ENCODE peak calls at places on chromosomes 4 and X, in six cellular contexts. One of them, this sample, is unnamed.

GRCh38 chr4:113499696-113500095 is 261.8 kb downstream of the CAMK2D start:
- DNase-seq in uterus: no peak
- DNase-seq in IMR-90: peak
- DNase-seq in GM12891: no peak
- DNase-seq in upper lobe of left lung: no peak
- DNase-seq in ovary: no peak
- DNase-seq in this sample: no peak

GRCh38 chr4:169774466-169775445 is 17.0 kb upstream of the HPF1 start:
- DNase-seq in uterus: no peak
- DNase-seq in IMR-90: no peak
- DNase-seq in GM12891: no peak
- DNase-seq in upper lobe of left lung: no peak
- DNase-seq in ovary: peak
- DNase-seq in this sample: peak

GRCh38 chr4:99949999-99950912 is at the start of gene H2AZ1:
- DNase-seq in uterus: peak
- DNase-seq in IMR-90: peak
- DNase-seq in GM12891: peak
- DNase-seq in upper lobe of left lung: peak
- DNase-seq in ovary: peak
- DNase-seq in this sample: peak

GRCh38 chrX:68084765-68085164 is 348.5 kb downstream of the OPHN1 start:
- DNase-seq in uterus: peak
- DNase-seq in IMR-90: peak
- DNase-seq in GM12891: no peak
- DNase-seq in upper lobe of left lung: no peak
- DNase-seq in ovary: no peak
- DNase-seq in this sample: no peak

GRCh38 chrX:20067709-20068315 is 48.9 kb downstream of the MAP7D2 start:
- DNase-seq in uterus: peak
- DNase-seq in IMR-90: peak
- DNase-seq in GM12891: no peak
- DNase-seq in upper lobe of left lung: peak
- DNase-seq in ovary: peak
- DNase-seq in this sample: no peak

GRCh38 chrX:133246921-133247320 is 28.8 kb upstream of the TFDP3 start:
- DNase-seq in uterus: no peak
- DNase-seq in IMR-90: no peak
- DNase-seq in GM12891: no peak
- DNase-seq in upper lobe of left lung: no peak
- DNase-seq in ovary: no peak
- DNase-seq in this sample: no peak

GRCh38 chr4:112321768-112322684 is 24.9 kb downstream of the ALPK1 start:
- DNase-seq in uterus: peak
- DNase-seq in IMR-90: peak
- DNase-seq in GM12891: no peak
- DNase-seq in upper lobe of left lung: peak
- DNase-seq in ovary: peak
- DNase-seq in this sample: peak

GRCh38 chrX:32483534-32484136 is 727.7 kb downstream of the DMD start:
- DNase-seq in uterus: no peak
- DNase-seq in IMR-90: no peak
- DNase-seq in GM12891: no peak
- DNase-seq in upper lobe of left lung: no peak
- DNase-seq in ovary: no peak
- DNase-seq in this sample: no peak

GRCh38 chr4:135098061-135098460 is 896.5 kb upstream of the PABPC4L start:
- DNase-seq in uterus: no peak
- DNase-seq in IMR-90: no peak
- DNase-seq in GM12891: no peak
- DNase-seq in upper lobe of left lung: no peak
- DNase-seq in ovary: no peak
- DNase-seq in this sample: no peak

GRCh38 chr4:108527729-108528128 is 92.6 kb upstream of the RPL34 start:
- DNase-seq in uterus: no peak
- DNase-seq in IMR-90: no peak
- DNase-seq in GM12891: no peak
- DNase-seq in upper lobe of left lung: no peak
- DNase-seq in ovary: no peak
- DNase-seq in this sample: no peak

GRCh38 chr4:26648260-26648659 is 64.4 kb downstream of the TBC1D19 start:
- DNase-seq in uterus: no peak
- DNase-seq in IMR-90: no peak
- DNase-seq in GM12891: no peak
- DNase-seq in upper lobe of left lung: no peak
- DNase-seq in ovary: no peak
- DNase-seq in this sample: no peak

GRCh38 chr4:159946983-159947645 is 844.2 kb downstream of the RAPGEF2 start:
- DNase-seq in uterus: no peak
- DNase-seq in IMR-90: peak
- DNase-seq in GM12891: no peak
- DNase-seq in upper lobe of left lung: no peak
- DNase-seq in ovary: no peak
- DNase-seq in this sample: peak

GRCh38 chrX:11509786-11510185 is 155.9 kb downstream of the ARHGAP6 start:
- DNase-seq in uterus: no peak
- DNase-seq in IMR-90: peak
- DNase-seq in GM12891: no peak
- DNase-seq in upper lobe of left lung: no peak
- DNase-seq in ovary: no peak
- DNase-seq in this sample: no peak

GRCh38 chr4:128427832-128428366 is 140.3 kb upstream of the PGRMC2 start:
- DNase-seq in uterus: no peak
- DNase-seq in IMR-90: peak
- DNase-seq in GM12891: no peak
- DNase-seq in upper lobe of left lung: peak
- DNase-seq in ovary: no peak
- DNase-seq in this sample: peak

GRCh38 chrX:104742345-104742744 is 176.3 kb downstream of the IL1RAPL2 start:
- DNase-seq in uterus: no peak
- DNase-seq in IMR-90: no peak
- DNase-seq in GM12891: no peak
- DNase-seq in upper lobe of left lung: no peak
- DNase-seq in ovary: no peak
- DNase-seq in this sample: no peak

GRCh38 chr4:174136013-174136412 is 147.5 kb downstream of the FBXO8 start:
- DNase-seq in uterus: peak
- DNase-seq in IMR-90: no peak
- DNase-seq in GM12891: no peak
- DNase-seq in upper lobe of left lung: no peak
- DNase-seq in ovary: no peak
- DNase-seq in this sample: no peak

GRCh38 chrX:153460826-153461225 is 9.6 kb downstream of the HAUS7 start:
- DNase-seq in uterus: peak
- DNase-seq in IMR-90: peak
- DNase-seq in GM12891: peak
- DNase-seq in upper lobe of left lung: no peak
- DNase-seq in ovary: peak
- DNase-seq in this sample: peak

GRCh38 chr4:90084967-90085295 is 42.3 kb upstream of the CCSER1 start:
- DNase-seq in uterus: no peak
- DNase-seq in IMR-90: no peak
- DNase-seq in GM12891: no peak
- DNase-seq in upper lobe of left lung: no peak
- DNase-seq in ovary: no peak
- DNase-seq in this sample: no peak

DNA sequence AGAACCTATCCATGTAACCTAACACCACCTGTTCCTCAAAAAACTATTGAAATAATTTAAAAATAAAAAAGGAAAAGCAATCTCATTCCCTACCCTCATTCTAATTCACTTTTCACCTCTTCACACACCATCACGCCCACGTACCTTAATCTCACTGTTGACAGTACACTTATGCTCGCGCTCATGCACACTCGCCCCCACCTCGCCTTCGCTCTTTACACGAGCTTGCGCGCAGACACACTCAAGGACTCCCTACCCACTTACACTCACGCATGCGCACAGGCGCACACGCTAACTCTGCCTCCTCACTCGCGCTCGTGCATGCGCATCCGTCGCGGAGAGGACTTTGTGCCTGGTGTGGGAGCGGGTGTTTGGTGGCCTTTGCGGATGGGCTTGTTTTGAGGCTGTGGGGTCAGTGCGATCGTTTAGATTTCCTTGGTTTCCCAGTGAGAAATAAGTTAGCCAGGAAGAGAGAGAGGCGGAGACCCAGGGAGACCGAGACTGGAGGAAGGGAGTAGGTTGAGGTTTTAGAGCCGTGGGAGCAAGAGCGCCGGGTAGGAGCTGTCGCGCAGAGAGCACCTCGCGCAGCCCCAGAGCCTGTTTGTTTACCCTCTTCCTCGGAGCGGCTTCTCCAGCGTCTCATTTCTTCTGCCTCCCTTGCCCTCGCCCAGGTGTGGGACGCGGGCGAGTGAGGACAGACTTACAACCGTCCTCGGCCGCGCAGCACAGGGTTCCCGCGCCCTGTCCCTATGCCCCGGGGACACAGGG is 8.1 kb upstream of the GSX2 start:
- DNase-seq in uterus: peak
- DNase-seq in IMR-90: peak
- DNase-seq in GM12891: no peak
- DNase-seq in upper lobe of left lung: peak
- DNase-seq in ovary: peak
- DNase-seq in this sample: peak
- TF ChIP-seq POLR2A in uterus: no peak
- TF ChIP-seq POLR2A in IMR-90: no peak
- TF ChIP-seq POLR2A in GM12891: no peak
- TF ChIP-seq POLR2A in upper lobe of left lung: no peak
- TF ChIP-seq POLR2A in ovary: no peak
- TF ChIP-seq POLR2A in this sample: no peak

DNA sequence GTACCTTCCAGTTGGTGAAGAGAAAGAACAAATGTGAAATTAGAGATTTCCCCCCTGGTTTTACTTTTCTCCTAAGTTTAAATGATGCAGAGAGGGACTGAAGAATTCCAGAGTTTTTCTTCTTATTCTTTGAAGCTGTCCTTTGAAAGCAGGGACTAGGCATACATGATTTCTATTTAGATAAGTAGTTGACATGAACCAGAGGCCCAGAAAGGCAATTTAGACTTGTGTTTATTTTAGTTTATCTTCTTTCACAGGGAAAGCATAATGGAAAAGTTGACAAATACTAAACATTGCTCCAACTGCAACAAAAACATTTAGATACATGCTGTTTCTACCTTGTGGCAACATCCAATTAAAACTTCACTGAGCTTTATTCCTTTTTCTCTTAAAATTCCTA is 32.0 kb downstream of the PTPN13 start:
- DNase-seq in uterus: no peak
- DNase-seq in IMR-90: no peak
- DNase-seq in GM12891: no peak
- DNase-seq in upper lobe of left lung: no peak
- DNase-seq in ovary: no peak
- DNase-seq in this sample: no peak
- TF ChIP-seq POLR2A in uterus: no peak
- TF ChIP-seq POLR2A in IMR-90: no peak
- TF ChIP-seq POLR2A in GM12891: no peak
- TF ChIP-seq POLR2A in upper lobe of left lung: no peak
- TF ChIP-seq POLR2A in ovary: no peak
- TF ChIP-seq POLR2A in this sample: no peak

DNA sequence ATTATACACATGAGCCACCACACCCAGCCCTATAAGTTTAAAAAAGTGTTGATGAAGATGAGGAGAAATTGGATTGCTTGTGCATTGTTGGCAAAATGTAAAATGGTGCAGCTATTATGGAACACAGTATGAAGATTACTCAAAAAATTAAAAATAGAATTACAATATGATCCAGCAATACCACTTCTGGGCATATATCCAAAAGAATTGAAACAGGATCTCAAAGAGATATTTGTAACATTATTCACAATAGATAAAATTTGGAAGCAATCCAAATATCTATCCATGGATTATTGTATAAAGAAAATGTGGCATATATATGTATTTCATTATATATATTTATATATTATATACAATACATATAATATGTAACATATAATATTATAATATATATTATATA is 515.6 kb upstream of the GNPDA2 start:
- DNase-seq in uterus: no peak
- DNase-seq in IMR-90: no peak
- DNase-seq in GM12891: no peak
- DNase-seq in upper lobe of left lung: no peak
- DNase-seq in ovary: no peak
- DNase-seq in this sample: no peak
- TF ChIP-seq POLR2A in uterus: no peak
- TF ChIP-seq POLR2A in IMR-90: no peak
- TF ChIP-seq POLR2A in GM12891: no peak
- TF ChIP-seq POLR2A in upper lobe of left lung: no peak
- TF ChIP-seq POLR2A in ovary: no peak
- TF ChIP-seq POLR2A in this sample: no peak

GRCh38 chrX:23662187-23662586 is 5.1 kb upstream of the PRDX4 start:
- DNase-seq in uterus: no peak
- DNase-seq in IMR-90: no peak
- DNase-seq in GM12891: no peak
- DNase-seq in upper lobe of left lung: no peak
- DNase-seq in ovary: no peak
- DNase-seq in this sample: no peak

GRCh38 chrX:23668335-23668734 is 1.0 kb downstream of the PRDX4 start:
- DNase-seq in uterus: no peak
- DNase-seq in IMR-90: no peak
- DNase-seq in GM12891: no peak
- DNase-seq in upper lobe of left lung: no peak
- DNase-seq in ovary: no peak
- DNase-seq in this sample: peak

GRCh38 chrX:23666282-23666681 is 1.0 kb upstream of the PRDX4 start:
- DNase-seq in uterus: no peak
- DNase-seq in IMR-90: no peak
- DNase-seq in GM12891: no peak
- DNase-seq in upper lobe of left lung: no peak
- DNase-seq in ovary: no peak
- DNase-seq in this sample: peak

GRCh38 chrX:23662853-23663252 is 4.4 kb upstream of the PRDX4 start:
- DNase-seq in uterus: no peak
- DNase-seq in IMR-90: peak
- DNase-seq in GM12891: peak
- DNase-seq in upper lobe of left lung: no peak
- DNase-seq in ovary: no peak
- DNase-seq in this sample: peak

DNA sequence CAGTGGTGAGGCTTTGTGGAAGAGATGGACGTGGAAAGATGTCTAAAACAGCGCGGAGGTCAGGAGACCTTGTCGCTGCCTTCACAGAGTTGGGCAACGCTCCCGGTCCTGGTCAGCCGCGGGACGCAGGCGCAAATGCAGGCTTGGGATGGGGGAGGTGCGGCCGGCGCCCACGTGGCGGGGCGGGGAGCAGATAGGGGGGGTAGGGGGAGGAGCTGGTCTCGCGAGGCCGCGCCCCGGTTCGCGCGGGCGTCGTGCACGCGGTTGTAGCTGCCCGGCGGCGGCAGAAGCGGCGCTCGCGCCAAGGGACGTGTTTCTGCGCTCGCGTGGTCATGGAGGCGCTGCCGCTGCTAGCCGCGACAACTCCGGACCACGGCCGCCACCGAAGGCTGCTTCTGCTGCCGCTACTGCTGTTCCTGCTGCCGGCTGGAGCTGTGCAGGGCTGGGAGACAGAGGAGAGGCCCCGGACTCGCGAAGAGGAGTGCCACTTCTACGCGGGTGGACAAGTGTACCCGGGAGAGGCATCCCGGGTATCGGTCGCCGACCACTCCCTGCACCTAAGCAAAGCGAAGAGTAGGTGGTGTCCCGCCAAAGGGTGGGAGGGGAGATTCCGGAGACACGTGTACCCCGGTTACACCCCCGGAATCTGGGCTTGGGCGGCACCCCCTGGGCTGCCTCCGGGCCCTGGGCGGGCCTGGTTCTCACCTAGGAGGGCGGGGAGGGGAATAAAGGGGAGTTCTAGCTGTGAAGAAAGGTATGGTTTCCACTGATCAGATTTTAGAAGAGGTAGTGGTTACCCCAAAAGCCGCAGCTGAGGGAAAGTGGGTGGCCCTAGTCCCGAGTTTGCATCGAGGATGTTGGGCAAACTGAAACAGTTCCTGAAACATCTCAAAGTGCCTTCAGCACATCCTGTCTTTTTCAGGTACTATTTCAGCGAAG is at the start of gene PRDX4:
- DNase-seq in uterus: peak
- DNase-seq in IMR-90: peak
- DNase-seq in GM12891: peak
- DNase-seq in upper lobe of left lung: peak
- DNase-seq in ovary: peak
- DNase-seq in this sample: peak
- TF ChIP-seq POLR2A in uterus: peak
- TF ChIP-seq POLR2A in IMR-90: peak
- TF ChIP-seq POLR2A in GM12891: peak
- TF ChIP-seq POLR2A in upper lobe of left lung: no peak
- TF ChIP-seq POLR2A in ovary: peak
- TF ChIP-seq POLR2A in this sample: peak

This sample was measured in erythroblast.